ENCODE peak calls at places on chromosomes 5 and 9, in five cellular contexts. W is trophoblast cell, G is neuronal stem cell, D is mesenchymal stem cell, Z is H9. X is an unnamed sample.

GRCh38 chr5:175219256-175219835 is 224.6 kb downstream of the DRD1 start:
- DNase-seq in W (no peak), G (no peak), D (no peak), Z (no peak), X (no peak)

GRCh38 chr5:110909950-110910349 is 161.6 kb upstream of the TSLP start:
- DNase-seq in W (no peak), G (no peak), D (no peak), Z (no peak), X (no peak)

GRCh38 chr5:178590141-178590923 is at the start of gene COL23A1:
- DNase-seq in W (peak; percentile 34), G (peak; percentile 62), D (peak; percentile 52), Z (peak; percentile 77), X (peak; percentile 83)

GRCh38 chr5:35185518-35185917 is 44.8 kb downstream of the PRLR start:
- DNase-seq in W (no peak), G (no peak), D (no peak), Z (no peak), X (no peak)

GRCh38 chr5:172943906-172944305 is 15.3 kb upstream of the RPL26L1 start:
- DNase-seq in W (no peak), G (no peak), D (no peak), Z (no peak), X (no peak)

GRCh38 chr9:91378695-91379127 is 17.0 kb upstream of the AUH start:
- DNase-seq in W (peak; percentile 61), G (no peak), D (peak; percentile 71), Z (no peak), X (no peak)

GRCh38 chr9:4987996-4988421 is 2.9 kb downstream of the JAK2 start:
- DNase-seq in W (peak; percentile 21), G (peak; percentile 77), D (peak; percentile 81), Z (peak; percentile 71), X (peak; percentile 76)

GRCh38 chr9:104871961-104872527 is 55.9 kb downstream of the ABCA1 start:
- DNase-seq in W (no peak), G (no peak), D (peak; percentile 28), Z (no peak), X (no peak)

GRCh38 chr9:93136011-93136440 is 2.0 kb upstream of the NINJ1 start:
- DNase-seq in W (no peak), G (no peak), D (peak; percentile 62), Z (no peak), X (no peak)

GRCh38 chr5:42930934-42931333 is 109.2 kb downstream of the ANXA2R start:
- DNase-seq in W (no peak), G (no peak), D (no peak), Z (no peak), X (no peak)

GRCh38 chr5:15522141-15522540 is 22.2 kb downstream of the FBXL7 start:
- DNase-seq in W (no peak), G (no peak), D (no peak), Z (no peak), X (no peak)
- H2BK12ac ChIP-seq in W (no peak overlapping the region), G (no peak overlapping the region), D (no peak overlapping the region), Z (no peak overlapping the region), X (no peak overlapping the region)

GRCh38 chr5:157387164-157387563 is 72.8 kb upstream of the NIPAL4 start:
- DNase-seq in W (no peak), G (no peak), D (no peak), Z (no peak), X (no peak)
- H2BK12ac ChIP-seq in W (no peak overlapping the region), G (no peak overlapping the region), D (no peak overlapping the region), Z (no peak overlapping the region), X (no peak overlapping the region)

GRCh38 chr5:27010646-27011045 is 27.7 kb downstream of the CDH9 start:
- DNase-seq in W (no peak), G (no peak), D (peak; percentile 42), Z (no peak), X (no peak)
- H2BK12ac ChIP-seq in W (no peak overlapping the region), G (no peak overlapping the region), D (no peak overlapping the region), Z (no peak overlapping the region), X (no peak overlapping the region)

GRCh38 chr9:136441191-136441680 is 1.6 kb upstream of the INPP5E start:
- DNase-seq in W (no peak), G (no peak), D (no peak), Z (no peak), X (no peak)
- H2BK12ac ChIP-seq in W (no peak overlapping the region), G (no peak overlapping the region), D (no peak overlapping the region), Z (no peak overlapping the region), X (no peak overlapping the region)

DNA sequence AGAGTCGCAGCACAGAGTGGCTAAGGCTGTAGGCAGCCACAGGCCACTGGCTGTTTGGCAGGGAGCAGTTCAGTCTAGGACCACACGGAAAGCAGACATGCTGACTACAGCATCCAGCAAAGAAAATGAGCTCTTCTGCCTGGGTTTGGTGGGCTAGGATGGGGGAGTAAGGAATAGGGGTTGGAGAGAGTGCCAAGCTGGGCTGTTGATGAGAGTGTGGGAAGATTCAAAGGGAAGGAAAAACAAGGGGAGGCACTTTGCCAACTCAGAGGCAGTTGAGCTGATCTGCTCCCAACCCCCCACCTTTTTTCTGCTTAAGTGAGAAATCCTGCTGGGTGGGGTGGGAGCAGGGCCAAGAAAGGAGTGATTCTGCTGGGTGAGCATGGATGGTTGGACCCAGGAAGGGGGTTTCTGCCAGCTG is 35.9 kb downstream of the SVEP1 start:
- DNase-seq in W (no peak), G (no peak), D (peak; percentile 17), Z (peak; percentile 36), X (peak; percentile 47)
- H2BK12ac ChIP-seq in W (no peak overlapping the region), G (no peak overlapping the region), D (no peak overlapping the region), Z (no peak overlapping the region), X (no peak overlapping the region)

DNA sequence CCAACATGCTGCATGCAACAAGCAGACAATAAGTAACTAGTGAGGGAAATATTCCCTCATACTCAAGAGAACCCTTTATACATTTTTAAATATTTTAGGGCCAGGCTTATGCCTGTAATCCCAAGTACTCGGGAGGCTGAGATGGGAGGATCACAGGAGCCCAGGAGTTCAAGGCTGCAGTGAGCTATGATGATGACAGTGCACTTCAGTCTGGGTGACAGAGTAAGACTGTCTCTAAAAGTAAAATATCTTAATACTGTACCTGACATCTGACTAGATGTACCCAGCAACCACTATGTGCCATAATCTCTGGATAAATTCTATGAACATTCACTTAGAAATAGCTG is 1.9 kb upstream of the C5orf15 start:
- DNase-seq in W (no peak), G (no peak), D (no peak), Z (no peak), X (no peak)
- H2BK12ac ChIP-seq in W (no peak overlapping the region), G (no peak overlapping the region), D (no peak overlapping the region), Z (no peak overlapping the region), X (no peak overlapping the region)

DNA sequence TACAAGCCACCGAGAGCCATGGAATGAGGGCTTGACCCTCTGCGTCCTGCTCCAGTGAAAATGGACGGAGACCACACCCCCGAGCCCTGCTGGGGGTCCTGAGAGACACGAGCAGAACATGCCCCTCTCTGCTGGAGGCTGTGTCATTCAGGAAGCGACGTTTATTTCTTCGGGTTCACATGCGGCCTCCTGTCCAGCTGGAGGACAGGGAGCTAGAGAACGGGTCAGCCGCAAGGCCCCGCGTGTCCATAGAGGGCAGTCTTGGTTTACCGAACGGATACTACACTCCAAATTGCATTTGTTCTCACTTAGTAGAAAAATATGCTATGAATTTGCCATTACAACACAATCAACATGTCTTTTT is 36.1 kb downstream of the MRPL36 start:
- DNase-seq in W (peak; percentile 18), G (peak; percentile 18), D (peak; percentile 64), Z (peak; percentile 59), X (no peak)
- H2BK12ac ChIP-seq in W (no peak overlapping the region), G (no peak overlapping the region), D (no peak overlapping the region), Z (no peak overlapping the region), X (no peak overlapping the region)

DNA sequence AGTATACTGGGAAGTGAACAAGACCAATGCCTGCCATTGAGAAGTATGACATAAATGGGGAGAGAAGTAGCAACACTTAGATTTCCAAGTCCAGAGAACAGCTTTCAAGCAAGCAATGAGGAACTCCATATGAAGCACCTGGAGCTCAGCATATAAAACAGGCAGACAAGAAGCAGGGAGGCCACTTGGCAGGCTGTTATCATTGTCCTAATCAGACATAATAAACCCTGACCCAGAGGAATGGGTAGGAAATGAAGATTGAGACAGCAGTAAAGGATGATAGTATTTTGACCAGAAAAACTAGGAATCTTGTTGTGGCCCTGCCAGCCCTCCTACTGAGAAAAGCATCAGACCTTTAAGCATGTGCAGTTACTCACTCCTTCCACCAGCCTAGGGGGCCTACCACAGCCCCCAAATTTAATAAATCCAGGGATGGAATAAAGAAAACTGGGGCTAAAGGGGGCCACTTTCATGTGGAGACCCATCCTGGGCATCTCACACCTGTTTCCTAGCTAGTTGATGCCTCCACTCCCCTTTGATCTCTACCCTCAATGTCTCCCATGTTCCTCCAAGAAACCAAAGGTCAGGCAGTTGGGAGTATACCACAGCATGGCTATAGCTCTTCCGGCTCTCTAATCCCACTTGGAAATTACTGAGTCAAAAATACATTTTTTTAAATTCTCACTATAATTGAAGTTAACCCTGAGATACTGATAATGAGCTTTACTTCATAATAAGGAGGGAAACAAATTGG is 135.1 kb downstream of the SIL1 start:
- DNase-seq in W (no peak), G (no peak), D (no peak), Z (no peak), X (no peak)
- H2BK12ac ChIP-seq in W (peak overlapping the region; percentile 3), G (peak overlapping the region; percentile 30), D (no peak overlapping the region), Z (no peak overlapping the region), X (peak overlapping the region; percentile 13)